ENCODE peak calls at places on chromosomes 6 and 20, in four cellular contexts. C is keratinocyte, Y is Panc1, B is lower lobe of right lung. P is an unnamed sample. For H3K27me3, the result is how much of the 10 kb centered on the place peaks cover.

GRCh38 chr6:133646021-133646682 is 242.8 kb upstream of the TCF21 start:
- DNase-seq in C (no peak), Y (no peak), B (no peak), P (peak)

GRCh38 chr6:90435207-90435899 is 138.7 kb upstream of the BACH2 start:
- DNase-seq in C (no peak), B (no peak), Y (no peak), P (no peak)

GRCh38 chr6:53582963-53583362 is 38.1 kb upstream of the GCLC start:
- DNase-seq in B (no peak), C (no peak), Y (no peak), P (no peak)

GRCh38 chr6:116764557-116764960 is 960 bp downstream of the FAM162B start:
- DNase-seq in Y (no peak), C (no peak), B (no peak), P (no peak)

GRCh38 chr6:108114861-108115597 is 40.5 kb upstream of the OSTM1 start:
- DNase-seq in B (peak), C (no peak), Y (no peak), P (no peak)

GRCh38 chr6:143368426-143368825 is 82.1 kb downstream of the ADAT2 start:
- DNase-seq in B (no peak), Y (no peak), C (no peak), P (no peak)

GRCh38 chr6:147322299-147323162 is 118.3 kb downstream of the STXBP5 start:
- DNase-seq in B (no peak), Y (no peak), C (no peak), P (no peak)

GRCh38 chr6:96923871-96924493 is 546 bp upstream of the KLHL32 start:
- DNase-seq in C (no peak), B (no peak), Y (no peak), P (no peak)

GRCh38 chr20:50646483-50646996 is 44.8 kb downstream of the RIPOR3 start:
- DNase-seq in C (no peak), Y (no peak), B (no peak), P (no peak)

GRCh38 chr20:48709744-48710143 is 118.1 kb downstream of the PREX1 start:
- DNase-seq in B (no peak), Y (no peak), C (no peak), P (no peak)

GRCh38 chr6:9248125-9248524 is 812.8 kb upstream of the SLC35B3 start:
- DNase-seq in Y (no peak), B (no peak), C (no peak), P (no peak)

GRCh38 chr20:2834401-2834800 is 6.1 kb downstream of the PCED1A start:
- DNase-seq in Y (no peak), C (no peak), B (no peak), P (no peak)

GRCh38 chr6:10561566-10562088 is 40.5 kb downstream of the GCNT2 start:
- DNase-seq in C (no peak), Y (no peak), B (no peak), P (no peak)

GRCh38 chr6:10556496-10557391 is 35.6 kb downstream of the GCNT2 start:
- DNase-seq in C (no peak), Y (no peak), B (no peak), P (no peak)

GRCh38 chr6:10558575-10558974 is 37.4 kb downstream of the GCNT2 start:
- DNase-seq in C (no peak), B (no peak), Y (no peak), P (no peak)

GRCh38 chr6:10557886-10558285 is 36.7 kb downstream of the GCNT2 start:
- DNase-seq in C (no peak), B (no peak), Y (no peak), P (no peak)

GRCh38 chr6:10559492-10560150 is 38.5 kb downstream of the GCNT2 start:
- DNase-seq in C (no peak), Y (no peak), B (no peak), P (no peak)
- H3K4me3 ChIP-seq in C (no peak), Y (no peak), B (no peak), P (no peak)

DNA sequence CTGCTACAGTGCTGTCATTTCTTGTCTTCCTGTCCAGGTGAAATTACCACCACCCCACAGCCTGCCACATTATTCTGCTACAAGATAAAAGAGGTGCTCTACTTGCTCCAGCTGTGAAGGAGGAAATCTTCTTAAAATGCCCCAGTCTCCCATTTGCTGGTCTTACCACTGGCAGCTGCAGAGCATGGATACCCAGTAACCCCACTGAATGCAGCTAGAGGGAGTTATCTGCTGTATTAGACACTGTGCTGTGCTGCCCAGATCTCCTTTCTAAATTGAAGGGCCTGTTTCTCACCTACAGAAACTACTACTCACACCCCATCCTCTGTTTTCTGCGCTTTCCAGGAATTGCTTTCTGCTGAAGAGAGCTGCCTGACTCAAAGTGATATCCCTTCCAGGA is 517.8 kb downstream of the PKHD1 start:
- DNase-seq in B (no peak), Y (no peak), C (no peak), P (no peak)
- TF ChIP-seq CTCF in B (no peak), Y (no peak), C (peak), P (no peak)

GRCh38 chr20:63032861-63033634 is 26.3 kb upstream of the BHLHE23 start:
- DNase-seq in Y (no peak), B (peak), C (no peak), P (no peak)

GRCh38 chr20:63033635-63034510 is 27.1 kb upstream of the BHLHE23 start:
- DNase-seq in B (no peak), C (no peak), Y (no peak), P (no peak)

GRCh38 chr20:63035284-63036185 is 28.8 kb upstream of the BHLHE23 start:
- DNase-seq in B (peak), C (no peak), Y (no peak), P (no peak)

GRCh38 chr20:63037669-63038268 is 31.0 kb upstream of the BHLHE23 start:
- DNase-seq in Y (no peak), C (no peak), B (peak), P (no peak)

DNA sequence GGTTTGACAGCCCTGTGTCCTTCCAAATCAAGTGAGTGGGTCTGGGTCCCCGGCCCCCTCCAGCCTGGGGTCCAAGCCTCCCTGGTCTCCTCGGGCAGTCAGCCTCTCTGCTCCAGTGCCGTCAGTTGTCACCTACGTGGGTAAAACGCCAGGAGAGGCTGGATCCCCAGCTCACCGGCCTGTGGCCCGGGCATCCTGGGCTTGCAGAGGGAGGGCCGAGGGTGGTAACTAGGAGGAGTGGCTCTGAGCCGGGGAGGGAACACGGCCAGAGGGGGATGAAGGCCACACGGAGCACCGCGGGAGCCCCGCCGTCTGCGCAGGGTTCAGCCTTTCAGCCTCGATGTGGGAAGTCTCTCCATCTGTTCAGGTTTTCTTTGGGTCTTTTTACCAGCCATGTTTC is 29.5 kb upstream of the BHLHE23 start:
- DNase-seq in B (peak), C (no peak), Y (no peak), P (no peak)
- H3K27me3 ChIP-seq in B (half or more), C (under half), Y (under half), P (under half)

DNA sequence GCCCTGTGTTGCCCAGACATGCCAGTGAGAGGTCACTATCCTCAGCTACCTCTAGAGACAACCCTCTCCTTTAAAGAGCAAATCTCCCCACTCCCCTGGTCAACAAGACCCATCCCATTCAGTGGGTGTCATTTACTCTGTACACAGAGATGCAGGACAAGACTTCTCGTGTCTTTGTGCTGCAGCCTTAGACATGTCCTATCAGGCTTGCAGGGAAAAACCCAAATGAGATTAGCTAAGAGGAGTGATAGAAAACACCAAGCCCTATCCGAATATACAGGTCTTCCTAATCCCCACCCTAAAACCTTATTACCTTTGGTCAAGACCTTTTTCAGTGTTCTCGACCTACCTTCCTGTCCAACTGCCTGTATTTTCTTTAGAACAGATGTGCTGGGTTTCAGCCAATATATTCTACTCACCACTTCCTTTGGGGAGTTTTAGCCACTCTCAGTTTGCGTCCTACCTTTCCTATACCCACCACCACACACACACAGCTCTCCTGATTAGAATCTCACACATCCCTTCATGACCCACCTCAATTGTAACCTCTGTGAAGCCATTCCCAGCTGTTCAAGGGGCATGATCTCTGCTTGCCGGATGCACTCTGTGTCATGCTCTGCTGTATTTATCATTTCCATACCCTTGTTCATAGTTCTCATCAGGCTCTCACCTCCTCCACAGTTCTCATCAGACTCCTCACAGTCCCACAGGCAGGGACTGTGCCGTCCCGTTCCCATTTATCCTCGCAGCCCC is 39.7 kb downstream of the TRAM2 start:
- DNase-seq in B (no peak), C (no peak), Y (no peak), P (no peak)
- H3K4me3 ChIP-seq in B (no peak), C (no peak), Y (no peak), P (no peak)

GRCh38 chr20:59026904-59027745 is 5.0 kb downstream of the ATP5F1E start:
- DNase-seq in Y (no peak), B (no peak), C (no peak), P (no peak)
- TF ChIP-seq CTCF in Y (no peak), B (no peak), C (no peak), P (no peak)

GRCh38 chr6:149935668-149936067 is 6.1 kb upstream of the ULBP2 start:
- DNase-seq in Y (no peak), C (no peak), B (no peak), P (no peak)

GRCh38 chr6:149933461-149933860 is 8.4 kb upstream of the ULBP2 start:
- DNase-seq in B (no peak), Y (no peak), C (no peak), P (no peak)

GRCh38 chr6:149935246-149935645 is 6.6 kb upstream of the ULBP2 start:
- DNase-seq in C (no peak), B (no peak), Y (no peak), P (no peak)

GRCh38 chr6:149933036-149933435 is 8.8 kb upstream of the ULBP2 start:
- DNase-seq in Y (no peak), C (no peak), B (no peak), P (no peak)

DNA sequence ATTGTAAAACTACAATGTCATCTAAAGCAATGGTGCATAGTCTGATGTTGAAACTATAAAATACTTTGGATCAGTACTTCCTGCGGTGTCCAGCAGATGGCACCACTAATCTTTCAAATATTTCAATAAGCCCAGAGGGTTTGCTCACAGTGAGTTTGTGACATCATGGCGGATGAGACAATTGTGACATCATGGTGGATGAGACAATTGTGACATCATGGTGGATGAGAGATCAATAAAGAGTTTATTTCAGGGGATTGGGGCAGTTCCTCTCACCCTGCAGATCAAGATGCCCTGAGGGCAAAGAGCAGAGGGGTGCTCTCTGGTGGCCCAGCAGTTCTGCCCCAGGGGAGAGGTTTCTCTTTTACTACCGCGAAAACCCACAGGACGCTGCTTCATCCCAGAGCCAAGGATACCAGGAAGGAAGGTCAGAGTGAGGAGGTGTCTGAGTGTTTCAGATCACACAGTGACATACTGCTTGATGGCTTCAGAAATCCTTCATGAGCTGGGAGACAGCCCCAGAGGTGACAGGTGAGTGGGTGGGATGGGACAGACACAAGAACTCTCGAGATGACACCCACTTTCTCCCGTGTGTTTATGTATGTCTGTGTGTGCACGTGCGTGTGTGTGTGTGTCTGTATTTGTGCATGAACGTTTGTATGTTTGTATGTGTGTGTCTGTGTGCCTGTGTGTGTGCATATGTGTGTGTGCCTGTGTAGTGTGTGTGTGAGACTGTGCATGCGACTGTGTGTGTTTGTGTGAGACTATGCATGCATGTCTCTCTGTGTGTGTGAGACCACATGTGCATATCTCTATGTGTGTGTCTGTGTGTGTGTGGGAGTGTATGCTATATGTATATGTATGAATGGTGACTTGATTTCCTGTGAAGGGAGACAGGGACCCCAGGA is 7.3 kb upstream of the ULBP2 start:
- DNase-seq in Y (peak), C (peak), B (no peak), P (peak)
- H3K27me3 ChIP-seq in Y (under half), C (under half), B (half or more), P (under half)

GRCh38 chr6:28811873-28812272 is 111.9 kb downstream of the TRIM27 start:
- DNase-seq in C (no peak), Y (no peak), B (no peak), P (no peak)

GRCh38 chr6:28807682-28808280 is 116.0 kb downstream of the TRIM27 start:
- DNase-seq in B (no peak), C (no peak), Y (no peak), P (no peak)

GRCh38 chr6:28810655-28811053 is 113.1 kb downstream of the TRIM27 start:
- DNase-seq in C (no peak), Y (no peak), B (no peak), P (no peak)

GRCh38 chr6:28809947-28810654 is 113.7 kb downstream of the TRIM27 start:
- DNase-seq in C (no peak), B (no peak), Y (no peak), P (no peak)

DNA sequence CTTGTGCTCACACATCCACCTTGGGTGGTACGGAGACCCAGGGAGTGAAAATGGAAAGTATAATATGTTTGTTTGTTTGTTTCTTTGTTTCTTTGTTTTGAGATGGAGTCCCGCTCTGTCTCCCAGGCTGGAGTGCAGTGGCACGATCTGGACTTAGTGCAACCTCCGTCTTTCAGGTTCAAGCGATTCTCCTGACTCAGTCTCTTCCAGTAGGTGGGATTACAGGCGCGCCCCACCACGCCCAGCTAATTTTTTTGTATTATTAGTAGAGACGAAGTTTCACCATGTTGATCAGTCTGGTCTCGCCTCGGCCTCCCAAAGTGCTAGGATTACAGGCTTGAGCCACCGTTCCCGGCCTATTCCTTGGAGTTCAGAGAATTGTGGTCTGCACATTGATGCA is 115.4 kb downstream of the TRIM27 start:
- DNase-seq in C (no peak), B (no peak), Y (no peak), P (no peak)
- H3K4me3 ChIP-seq in C (peak), B (no peak), Y (peak), P (no peak)

GRCh38 chr20:887137-887536 is 29.0 kb downstream of the ANGPT4 start:
- DNase-seq in Y (no peak), C (no peak), B (no peak), P (no peak)
- TF ChIP-seq CTCF in Y (no peak), C (no peak), B (no peak), P (no peak)

GRCh38 chr6:150567823-150568383 is 31.8 kb upstream of the PLEKHG1 start:
- DNase-seq in C (no peak), Y (no peak), B (no peak), P (no peak)
- H3K27me3 ChIP-seq in C (under half), Y (under half), B (under half), P (under half)

DNA sequence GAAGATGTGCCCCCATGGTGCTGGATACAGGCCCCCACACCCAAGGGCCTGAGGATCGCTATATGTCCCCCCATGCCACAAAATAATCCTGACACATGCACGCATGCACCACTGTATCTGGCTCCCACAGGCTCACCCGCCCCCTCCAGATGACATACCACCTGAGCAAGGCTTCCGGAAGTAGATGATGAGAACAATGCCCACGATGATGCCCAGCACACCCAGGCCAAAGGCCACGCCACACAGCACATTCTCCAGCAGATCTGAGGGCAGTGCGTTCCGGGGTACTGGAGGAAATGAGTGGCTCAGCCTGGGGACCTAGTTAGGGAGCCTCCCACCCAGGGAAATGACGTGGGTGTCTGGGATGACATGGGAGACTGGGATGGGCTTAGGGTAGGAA is 3.8 kb downstream of the HLA-DMA start:
- DNase-seq in B (no peak), C (no peak), Y (no peak), P (no peak)
- H3K4me3 ChIP-seq in B (no peak), C (no peak), Y (no peak), P (no peak)

P was measured in kidney epithelial cell.